ENCODE peak calls at places on chromosomes 16 and 17, in four cellular contexts. N is stimulated activated CD8-positive, alpha-beta memory T cell treated with anti-CD3 and anti-CD28 coated beads, Interleukin-4, amount 100 ng/mL, for 1 hour; S is stimulated activated CD4-positive, alpha-beta T cell treated with anti-CD3 and anti-CD28 coated beads, Interleukin-1b, Interleukin-23, amount 100 ng/mL, for 1 hour; E is NCI-H2081. A is an unnamed sample.

GRCh38 chr16:81500833-81501521 is 56.4 kb downstream of the CMIP start:
- DNase-seq in N (no peak), S (no peak), E (no peak), A (no peak)

GRCh38 chr17:4744999-4745969 is 5.6 kb upstream of the CXCL16 start:
- DNase-seq in N (no peak), S (no peak), E (no peak), A (no peak)

GRCh38 chr16:55145771-55146603 is 178.0 kb upstream of the IRX6 start:
- DNase-seq in N (no peak), S (no peak), E (no peak), A (no peak)

GRCh38 chr16:87707097-87707496 is 58.7 kb downstream of the KLHDC4 start:
- DNase-seq in N (no peak), S (no peak), E (no peak), A (no peak)

GRCh38 chr16:79929260-79929977 is 328.9 kb upstream of the MAF start:
- DNase-seq in N (no peak), S (no peak), E (no peak), A (no peak)

GRCh38 chr17:7391307-7391706 is 3.0 kb downstream of the PLSCR3 start:
- DNase-seq in N (no peak), S (no peak), E (no peak), A (no peak)

GRCh38 chr17:37219876-37220608 is 155.7 kb upstream of the C17orf78 start:
- DNase-seq in N (no peak), S (no peak), E (no peak), A (no peak)

GRCh38 chr17:62194401-62194800 is 129.3 kb upstream of the MED13 start:
- DNase-seq in N (no peak), S (no peak), E (no peak), A (no peak)

GRCh38 chr17:76872221-76872873 is 4.1 kb downstream of the MGAT5B start:
- DNase-seq in N (no peak), S (no peak), E (no peak), A (no peak)

GRCh38 chr16:29807426-29808218 is 1.3 kb downstream of the MAZ start:
- DNase-seq in N (peak), S (peak), E (peak), A (no peak)

GRCh38 chr16:30382398-30383015 is at the start of gene SEPTIN1:
- DNase-seq in N (peak), S (no peak), E (no peak), A (no peak)

GRCh38 chr17:41975099-41976083 is 8.8 kb downstream of the CNP start:
- DNase-seq in N (no peak), S (no peak), E (no peak), A (no peak)

GRCh38 chr16:12503201-12503600 is 300.5 kb downstream of the CPPED1 start:
- DNase-seq in N (no peak), S (no peak), E (peak), A (no peak)

GRCh38 chr16:70576431-70577255 is 53.0 kb downstream of the SF3B3 start:
- DNase-seq in N (no peak), S (no peak), E (peak), A (no peak)

GRCh38 chr16:23635958-23636357 is 5.2 kb downstream of the PALB2 start:
- DNase-seq in N (no peak), S (no peak), E (no peak), A (no peak)